ENCODE peak calls at places on chromosomes 12 and 14, in five cellular contexts. J, Z, Q, V and U are unnamed samples. For H3K27me3, the result is how much of the 10 kb centered on the place peaks cover.

GRCh38 chr14:81534510-81535074 is 939 bp upstream of the SEL1L start:
- DNase-seq in J (no peak), Z (no peak), Q (peak), V (no peak), U (no peak)

GRCh38 chr14:80425686-80426085 is 214.4 kb upstream of the DIO2 start:
- DNase-seq in J (no peak), Z (no peak), Q (no peak), V (no peak), U (peak)

GRCh38 chr12:29521951-29522350 is 24.5 kb upstream of the OVCH1 start:
- DNase-seq in J (no peak), Z (no peak), Q (no peak), V (no peak), U (no peak)

GRCh38 chr14:49897965-49898364 is 5.1 kb downstream of the ARF6 start:
- DNase-seq in J (no peak), Z (no peak), Q (no peak), V (no peak), U (no peak)

GRCh38 chr14:104955396-104955770 is 22.8 kb downstream of the AHNAK2 start:
- DNase-seq in J (no peak), Z (no peak), Q (no peak), V (no peak), U (no peak)

GRCh38 chr12:125089083-125089482 is 23.8 kb downstream of the AACS start:
- DNase-seq in J (no peak), Z (peak), Q (no peak), V (no peak), U (no peak)

GRCh38 chr12:1217191-1217949 is 226.3 kb downstream of the ERC1 start:
- DNase-seq in J (no peak), Z (no peak), Q (no peak), V (no peak), U (no peak)

GRCh38 chr12:7351177-7351576 is 47.3 kb downstream of the ACSM4 start:
- DNase-seq in J (no peak), Z (no peak), Q (no peak), V (no peak), U (no peak)

GRCh38 chr12:4271433-4272013 is 2.0 kb upstream of the CCND2 start:
- DNase-seq in J (peak), Z (peak), Q (no peak), V (peak), U (no peak)
- H3K27me3 ChIP-seq in J (under half), Z (under half), Q (under half), V (under half), U (half or more)

DNA sequence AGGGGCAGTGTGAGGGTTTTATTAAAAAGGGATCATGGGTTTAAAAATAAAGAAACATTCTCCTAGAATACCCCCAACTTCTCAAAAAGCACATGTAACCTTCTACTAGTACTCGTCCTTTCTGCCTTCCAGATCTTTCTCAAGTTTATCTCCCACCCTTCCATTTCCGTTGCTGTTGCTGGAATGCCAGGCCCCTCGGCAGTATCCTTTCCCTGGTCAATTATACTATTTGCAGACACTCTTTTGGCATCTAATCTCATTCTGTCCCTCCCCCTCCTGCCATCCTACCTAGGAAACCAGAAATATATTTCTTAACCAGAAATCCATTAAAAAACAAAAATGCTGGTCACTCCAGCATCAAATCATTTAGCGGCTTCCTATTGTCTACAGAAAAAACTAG is 198.2 kb upstream of the ATP2B1 start:
- DNase-seq in J (no peak), Z (no peak), Q (no peak), V (no peak), U (no peak)
- TF ChIP-seq ZNF274 in J (no peak), Z (no peak), Q (no peak), V (no peak), U (no peak)

DNA sequence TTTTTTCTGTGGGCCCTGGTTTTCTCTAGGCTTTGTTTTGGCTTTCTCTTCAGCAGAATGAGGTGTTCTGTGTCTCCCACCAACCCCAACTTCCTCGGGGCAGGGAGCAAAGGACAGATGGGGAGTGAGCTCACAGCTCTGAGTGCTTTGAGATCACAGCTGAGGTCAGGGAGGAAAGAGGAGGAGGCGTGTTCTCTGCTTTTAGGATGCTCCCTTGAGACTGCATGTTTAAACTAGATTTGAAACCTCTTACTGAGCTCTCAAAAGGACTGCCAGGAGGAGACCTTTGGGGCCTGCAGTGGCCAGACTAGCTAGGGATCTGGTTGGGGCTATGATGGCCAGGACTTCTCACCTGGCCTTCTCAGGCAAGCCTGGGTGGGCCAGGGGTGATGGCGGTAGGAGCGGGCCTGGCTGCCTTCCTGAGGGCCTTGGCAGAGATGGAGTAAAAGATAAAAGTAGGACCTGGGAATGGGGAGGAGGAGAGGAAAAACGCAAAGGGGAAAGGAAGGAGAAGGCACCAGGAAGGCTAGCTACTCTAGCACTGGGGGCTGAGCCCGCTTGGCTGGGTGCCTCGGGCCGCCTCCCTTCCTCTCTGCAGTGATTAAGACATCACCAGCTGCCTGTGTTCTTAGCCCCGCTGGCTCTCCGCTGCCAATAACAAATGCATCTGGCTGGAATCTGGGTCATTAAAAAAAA is 141.1 kb downstream of the TSPAN9 start:
- DNase-seq in J (no peak), Z (no peak), Q (no peak), V (no peak), U (no peak)
- TF ChIP-seq POLR2AphosphoS5 in J (no peak), Z (no peak), Q (no peak), V (no peak), U (no peak)

DNA sequence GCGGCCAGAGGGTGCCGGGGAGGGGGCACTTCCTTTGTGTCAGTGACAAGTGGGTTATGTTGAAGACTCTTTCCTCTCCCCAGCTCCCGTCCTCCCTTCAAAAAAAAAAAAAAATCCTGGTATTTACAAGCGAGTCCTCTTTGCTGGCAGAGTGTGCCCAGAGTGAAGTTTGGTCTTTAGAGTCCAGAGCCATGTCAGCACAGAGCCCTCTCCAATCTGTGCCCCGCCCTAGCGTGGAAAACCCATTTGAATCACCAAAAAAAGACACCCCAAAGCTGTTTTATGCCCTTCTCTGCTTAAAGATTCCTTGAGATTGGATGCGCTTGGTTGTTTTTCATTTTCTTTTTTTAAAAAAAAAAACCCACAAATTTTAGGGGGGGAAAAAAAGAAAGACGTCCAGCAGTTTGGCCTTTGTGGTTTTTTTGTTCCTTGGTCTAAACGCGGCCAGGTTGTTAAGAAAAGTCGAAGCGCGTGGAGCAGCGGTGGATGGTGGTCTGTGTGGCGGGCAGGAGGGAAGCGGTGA is 3.3 kb downstream of the NKX2-1 start:
- DNase-seq in J (no peak), Z (no peak), Q (no peak), V (peak), U (no peak)
- H3K27me3 ChIP-seq in J (under half), Z (under half), Q (half or more), V (half or more), U (under half)

DNA sequence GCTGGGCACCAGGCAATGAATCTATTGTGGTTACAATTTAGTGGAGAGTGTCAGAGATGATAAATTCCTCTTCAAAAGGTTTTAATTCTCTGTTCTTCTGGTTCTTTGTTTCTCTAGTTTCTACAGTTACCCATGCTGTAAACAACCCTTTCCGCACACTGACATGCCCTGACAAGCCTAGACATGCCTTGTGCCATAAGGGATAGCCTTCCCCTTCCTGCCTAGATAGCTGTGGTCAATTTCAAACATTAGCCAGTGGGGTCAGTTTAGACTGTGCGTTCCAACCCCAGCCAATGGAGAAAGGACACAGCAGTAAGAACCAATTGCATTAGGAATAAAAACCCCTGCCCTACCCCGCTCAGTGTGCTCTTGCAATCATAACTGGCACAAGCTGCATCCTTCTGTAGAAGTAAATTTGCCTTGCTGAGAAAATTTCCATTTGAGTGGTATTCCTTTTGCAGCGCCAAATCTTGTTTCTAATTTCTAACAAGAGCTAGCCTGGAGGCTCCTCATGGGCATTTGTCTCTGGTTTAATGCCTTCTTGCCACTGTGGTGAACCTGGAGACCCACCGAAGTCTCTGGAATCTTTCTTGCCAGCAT is 6.4 kb downstream of the EDDM3A start:
- DNase-seq in J (no peak), Z (no peak), Q (no peak), V (no peak), U (no peak)
- TF ChIP-seq ZNF274 in J (no peak), Z (no peak), Q (no peak), V (no peak), U (no peak)

DNA sequence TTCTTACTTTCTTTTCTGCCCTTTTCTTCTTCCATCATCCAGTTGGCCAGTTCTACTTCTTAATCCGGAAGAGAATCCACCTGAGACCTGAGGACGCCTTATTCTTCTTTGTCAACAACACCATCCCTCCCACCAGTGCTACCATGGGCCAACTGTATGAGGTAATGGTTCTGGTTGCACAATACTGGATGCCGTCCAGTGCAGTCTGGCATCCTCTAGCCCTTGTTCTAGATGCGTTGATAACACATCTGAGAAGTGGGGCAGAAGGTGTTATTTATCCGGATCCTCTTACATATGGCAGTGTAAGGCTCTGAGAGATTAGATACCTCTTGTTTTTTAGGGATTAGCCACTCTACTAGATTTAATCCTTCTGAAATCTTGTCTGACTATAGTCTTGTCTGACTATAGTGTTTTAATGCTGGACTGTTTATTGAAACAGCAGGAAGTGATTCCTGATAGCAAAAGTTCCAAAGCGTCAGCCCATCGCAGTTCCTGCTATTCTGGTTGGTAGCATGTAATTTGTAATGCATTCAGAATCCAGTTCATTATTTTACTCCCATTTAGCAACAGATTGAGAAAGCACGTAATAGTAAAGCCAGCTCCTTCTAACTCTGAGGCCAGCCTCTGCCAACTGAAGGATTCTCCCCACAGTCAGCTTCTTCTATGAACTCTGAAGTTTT is 7.9 kb downstream of the GABARAPL1 start:
- DNase-seq in J (no peak), Z (no peak), Q (no peak), V (no peak), U (no peak)
- TF ChIP-seq POLR2AphosphoS5 in J (no peak), Z (no peak), Q (no peak), V (no peak), U (no peak)

DNA sequence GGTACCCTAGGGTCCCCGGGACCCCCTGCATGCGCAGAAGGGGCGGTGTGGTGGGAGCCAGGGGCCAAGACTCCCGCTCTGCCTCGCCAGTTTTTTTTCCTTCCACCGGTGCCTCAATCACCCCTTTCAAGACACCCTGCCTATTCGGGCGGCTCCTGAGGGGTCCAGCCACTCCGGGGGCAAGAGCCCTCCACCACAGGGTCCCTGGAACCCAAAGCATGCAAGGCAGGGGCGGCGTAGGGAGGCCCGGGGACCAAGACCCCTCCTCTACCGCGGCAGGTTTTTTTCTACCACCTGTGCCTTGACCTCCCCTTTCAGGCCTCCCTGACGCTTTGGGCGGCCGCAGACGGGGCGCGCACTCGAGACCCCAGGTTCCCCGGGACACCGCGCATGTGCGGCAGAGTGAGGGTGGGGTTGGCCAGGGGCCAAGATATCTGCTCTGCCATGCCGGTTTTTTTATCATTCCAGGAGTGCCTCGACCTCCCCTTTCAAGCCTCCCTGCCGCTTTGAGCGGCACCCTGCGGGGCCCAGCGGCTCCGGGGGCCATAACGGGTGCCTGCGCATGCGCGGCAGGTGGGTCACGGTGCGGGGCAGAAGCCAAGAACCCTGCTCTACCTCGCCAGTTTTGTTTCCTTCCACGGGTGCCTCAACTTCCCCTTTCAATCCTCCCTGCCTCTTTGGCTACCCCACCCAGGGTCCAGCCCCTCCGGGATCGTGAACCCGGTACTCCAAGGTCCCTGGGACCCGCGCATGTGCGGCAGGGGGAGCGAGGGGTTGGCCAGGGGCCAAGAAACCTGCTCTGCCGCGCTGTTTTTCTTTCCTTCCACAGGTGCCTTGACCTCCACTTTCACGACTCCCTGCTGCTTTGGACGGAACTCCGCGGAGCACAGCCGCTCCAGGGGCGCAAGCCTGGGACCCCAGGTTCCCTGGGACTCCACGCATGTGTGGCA is 328.1 kb downstream of the ALG10 start:
- DNase-seq in J (no peak), Z (peak), Q (no peak), V (no peak), U (no peak)
- H3K27me3 ChIP-seq in J (under half), Z (under half), Q (under half), V (under half), U (under half)

GRCh38 chr12:39145175-39145999 is 240.0 kb upstream of the CPNE8 start:
- DNase-seq in J (no peak), Z (no peak), Q (no peak), V (peak), U (no peak)
- TF ChIP-seq ZNF274 in J (no peak), Z (no peak), Q (no peak), V (no peak), U (no peak)

DNA sequence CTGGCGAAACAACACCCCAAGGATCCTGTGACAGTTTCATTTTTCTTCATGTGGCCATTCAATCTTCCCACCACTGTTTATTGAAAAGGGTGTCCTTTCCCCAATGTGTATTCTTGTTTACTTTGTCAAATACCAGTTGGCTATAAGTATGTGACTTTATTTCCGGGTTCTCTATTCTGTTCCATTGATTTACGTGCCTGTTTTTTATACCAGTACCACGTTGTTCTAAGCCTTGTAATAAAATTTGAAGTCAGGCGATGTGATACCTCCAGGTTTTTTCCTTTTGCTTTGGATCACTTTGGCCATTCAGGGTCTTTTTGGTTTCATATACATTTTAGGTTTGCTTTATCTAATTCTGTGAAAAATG is 9.1 kb upstream of the MGAT4C start:
- DNase-seq in J (no peak), Z (no peak), Q (no peak), V (no peak), U (no peak)
- TF ChIP-seq POLR2AphosphoS5 in J (no peak), Z (no peak), Q (no peak), V (no peak), U (no peak)